ENCODE peak calls at places on chromosomes 2 and 18, in seven cellular contexts. O is IMR-90, X is mesendoderm, U is H9, J is trophoblast cell, C is mesenchymal stem cell, V is H1. L is an unnamed sample.

GRCh38 chr18:24362757-24363156 is 34.9 kb downstream of the OSBPL1A start:
- DNase-seq in O (peak), X (peak), U (no peak), J (peak), C (no peak), V (peak), L (no peak)

GRCh38 chr2:217652761-217653160 is 350.0 kb downstream of the TNS1 start:
- DNase-seq in O (peak), X (no peak), U (no peak), J (peak), C (no peak), V (no peak), L (no peak)

GRCh38 chr2:237510502-237511217 is 23.6 kb downstream of the MLPH start:
- DNase-seq in O (no peak), X (no peak), U (no peak), J (no peak), C (no peak), V (no peak), L (no peak)

GRCh38 chr2:120278901-120279300 is 26.2 kb downstream of the RALB start:
- DNase-seq in O (no peak), X (no peak), U (no peak), J (no peak), C (no peak), V (no peak), L (peak)

GRCh38 chr2:24329700-24330099 is 30.6 kb downstream of the ITSN2 start:
- DNase-seq in O (no peak), X (no peak), U (no peak), J (no peak), C (no peak), V (no peak), L (no peak)

GRCh38 chr2:228039752-228040534 is 141.5 kb downstream of the SPHKAP start:
- DNase-seq in O (no peak), X (peak), U (no peak), J (peak), C (no peak), V (no peak), L (peak)

GRCh38 chr18:11761553-11761952 is 72.5 kb downstream of the GNAL start:
- DNase-seq in O (no peak), X (peak), U (peak), J (no peak), C (no peak), V (no peak), L (no peak)

GRCh38 chr18:42052137-42052708 is 97.2 kb downstream of the PIK3C3 start:
- DNase-seq in O (peak), X (peak), U (no peak), J (peak), C (peak), V (no peak), L (no peak)

GRCh38 chr2:229714080-229714735 is at the start of gene DNER:
- DNase-seq in O (no peak), X (peak), U (peak), J (peak), C (no peak), V (no peak), L (peak)

GRCh38 chr2:211157211-211157610 is 600.8 kb downstream of the CPS1 start:
- DNase-seq in O (no peak), X (no peak), U (no peak), J (no peak), C (peak), V (no peak), L (no peak)

GRCh38 chr2:120737802-120738516 is 2.3 kb downstream of the GLI2 start:
- DNase-seq in O (no peak), X (peak), U (peak), J (no peak), C (peak), V (peak), L (no peak)

GRCh38 chr18:6281874-6282273 is 132.8 kb downstream of the L3MBTL4 start:
- DNase-seq in O (no peak), X (no peak), U (no peak), J (no peak), C (no peak), V (no peak), L (no peak)

GRCh38 chr18:79411614-79412526 is 16.1 kb downstream of the NFATC1 start:
- DNase-seq in O (no peak), X (no peak), U (no peak), J (no peak), C (no peak), V (no peak), L (no peak)

GRCh38 chr18:48780151-48781001 is 170.4 kb downstream of the SMAD7 start:
- DNase-seq in O (peak), X (no peak), U (no peak), J (no peak), C (peak), V (no peak), L (no peak)
- H3K4ac ChIP-seq in O (peak), X (no peak), U (no peak), J (peak), C (peak), V (no peak), L (no peak)

GRCh38 chr2:148132400-148132799 is 111.5 kb downstream of the MBD5 start:
- DNase-seq in O (peak), X (no peak), U (no peak), J (peak), C (peak), V (no peak), L (no peak)

GRCh38 chr2:148130571-148130970 is 109.7 kb downstream of the MBD5 start:
- DNase-seq in O (peak), X (no peak), U (no peak), J (no peak), C (peak), V (no peak), L (no peak)

GRCh38 chr2:148136441-148136840 is 115.5 kb downstream of the MBD5 start:
- DNase-seq in O (no peak), X (no peak), U (no peak), J (no peak), C (no peak), V (no peak), L (no peak)

GRCh38 chr2:148135705-148136104 is 114.8 kb downstream of the MBD5 start:
- DNase-seq in O (peak), X (peak), U (no peak), J (no peak), C (no peak), V (no peak), L (no peak)
- H3K4ac ChIP-seq in O (no peak), X (no peak), U (no peak), J (no peak), C (no peak), V (no peak), L (no peak)

DNA sequence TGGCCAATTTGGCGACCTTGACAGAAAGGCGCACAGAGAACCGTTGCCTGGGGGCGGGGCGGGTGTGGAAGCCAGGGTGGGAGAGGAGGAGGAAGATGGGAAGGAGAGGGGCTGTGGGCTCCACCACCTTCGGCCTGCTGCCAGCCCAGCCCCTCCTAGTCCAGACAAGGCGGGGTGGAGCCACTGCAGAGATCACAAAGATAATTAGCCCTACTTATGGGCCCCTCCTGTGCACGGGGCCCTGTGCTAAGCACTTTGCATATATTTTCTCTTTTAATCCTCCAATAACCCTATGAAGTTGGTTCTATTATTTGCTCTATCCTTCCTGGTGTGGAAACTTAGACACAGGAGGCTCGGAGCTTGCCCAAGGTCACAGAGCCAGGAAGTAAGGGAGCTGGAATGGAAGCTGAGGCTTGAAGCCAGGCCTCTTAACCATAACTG is 13.7 kb upstream of the ECEL1 start:
- DNase-seq in O (no peak), X (no peak), U (no peak), J (no peak), C (no peak), V (no peak), L (no peak)
- H3K4ac ChIP-seq in O (no peak), X (no peak), U (no peak), J (no peak), C (no peak), V (no peak), L (no peak)

GRCh38 chr2:223668302-223668998 is 66.3 kb upstream of the SCG2 start:
- DNase-seq in O (peak), X (no peak), U (no peak), J (peak), C (peak), V (no peak), L (no peak)
- H3K4ac ChIP-seq in O (no peak), X (no peak), U (no peak), J (no peak), C (no peak), V (no peak), L (no peak)

DNA sequence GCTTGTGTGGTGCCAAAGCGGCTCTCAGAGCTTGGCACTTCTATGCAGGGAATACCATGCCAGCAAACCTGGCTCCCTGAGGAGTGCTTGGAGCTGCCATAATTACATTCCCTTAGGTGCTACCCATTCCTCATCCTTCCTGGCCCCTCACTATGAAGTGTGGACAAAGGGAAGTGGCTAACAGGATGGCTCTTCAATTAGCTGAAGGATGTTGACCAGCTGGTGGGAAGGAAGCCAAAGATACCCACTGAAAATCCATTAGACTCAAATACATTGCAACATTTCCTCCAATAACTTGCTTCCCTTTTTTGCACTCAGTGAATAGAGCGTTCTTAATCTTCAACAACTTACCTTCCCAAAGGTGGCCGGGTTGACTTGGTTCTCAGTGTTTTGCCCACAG is 8.5 kb downstream of the RFX8 start:
- DNase-seq in O (no peak), X (no peak), U (no peak), J (no peak), C (no peak), V (no peak), L (no peak)
- H3K4ac ChIP-seq in O (peak), X (no peak), U (no peak), J (no peak), C (no peak), V (no peak), L (no peak)

DNA sequence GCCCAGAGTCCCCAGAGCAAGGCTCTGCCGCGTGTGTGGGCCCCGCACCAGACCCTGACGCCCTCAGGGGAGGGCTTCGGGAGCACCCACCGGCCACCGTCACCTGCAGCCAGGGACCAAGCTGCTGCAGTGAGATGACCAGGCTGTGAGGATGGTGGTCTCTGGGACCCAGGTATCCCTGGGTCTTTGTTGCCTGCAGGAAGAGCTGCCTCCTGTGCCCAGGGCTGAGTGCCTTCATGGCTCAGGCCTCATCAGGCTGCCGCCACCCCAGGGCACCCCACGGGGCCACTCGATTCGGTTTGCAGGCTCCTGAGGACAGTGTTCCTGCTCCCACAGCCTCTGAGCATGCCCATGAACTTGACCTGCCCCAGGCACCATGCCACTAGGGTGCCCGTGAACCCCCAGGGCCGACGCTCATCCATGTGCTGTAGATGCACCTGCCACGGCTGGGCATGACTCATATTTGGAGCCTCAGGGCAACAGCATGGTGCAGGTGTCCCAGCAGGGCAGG is 109.8 kb downstream of the FAM210A start:
- DNase-seq in O (no peak), X (no peak), U (no peak), J (peak), C (no peak), V (no peak), L (no peak)
- H3K4ac ChIP-seq in O (no peak), X (no peak), U (no peak), J (no peak), C (no peak), V (no peak), L (no peak)

GRCh38 chr2:219454217-219454616 is 19.6 kb downstream of the SPEG start:
- DNase-seq in O (no peak), X (no peak), U (no peak), J (no peak), C (no peak), V (no peak), L (no peak)

GRCh38 chr2:219449609-219450008 is 15.0 kb downstream of the SPEG start:
- DNase-seq in O (no peak), X (no peak), U (no peak), J (no peak), C (no peak), V (no peak), L (no peak)

GRCh38 chr2:219453691-219454131 is 19.1 kb downstream of the SPEG start:
- DNase-seq in O (peak), X (peak), U (no peak), J (no peak), C (peak), V (no peak), L (no peak)

GRCh38 chr2:219452361-219453317 is 18.0 kb downstream of the SPEG start:
- DNase-seq in O (peak), X (peak), U (no peak), J (peak), C (peak), V (no peak), L (no peak)

GRCh38 chr2:219451626-219452360 is 17.1 kb downstream of the SPEG start:
- DNase-seq in O (peak), X (no peak), U (no peak), J (no peak), C (no peak), V (no peak), L (no peak)
- H3K4ac ChIP-seq in O (peak), X (no peak), U (no peak), J (no peak), C (peak), V (no peak), L (no peak)

GRCh38 chr2:60659026-60659425 is 97.0 kb upstream of the PAPOLG start:
- DNase-seq in O (no peak), X (no peak), U (no peak), J (no peak), C (no peak), V (no peak), L (no peak)
- H3K4ac ChIP-seq in O (no peak), X (no peak), U (no peak), J (no peak), C (no peak), V (no peak), L (no peak)